ENCODE peak calls at places on chromosomes 13 and 19, in four cellular contexts. One of them, this sample, is unnamed.

GRCh38 chr13:95207769-95208366 is 93.4 kb downstream of the ABCC4 start:
- DNase-seq in neural progenitor cell: no peak
- DNase-seq in GM23338: no peak
- DNase-seq in fibroblast of lung: no peak
- DNase-seq in this sample: no peak

GRCh38 chr13:46352810-46353209 is 34.2 kb downstream of the RUBCNL start:
- DNase-seq in GM23338: no peak
- DNase-seq in fibroblast of lung: no peak
- DNase-seq in neural progenitor cell: no peak
- DNase-seq in this sample: no peak

GRCh38 chr13:23630349-23631093 is 60.3 kb downstream of the TNFRSF19 start:
- DNase-seq in neural progenitor cell: peak; percentile 61
- DNase-seq in GM23338: no peak
- DNase-seq in fibroblast of lung: peak; percentile 62
- DNase-seq in this sample: no peak

GRCh38 chr19:28840891-28841290 is 372.1 kb downstream of the UQCRFS1 start:
- DNase-seq in fibroblast of lung: no peak
- DNase-seq in neural progenitor cell: peak; percentile 19
- DNase-seq in GM23338: peak; percentile 51
- DNase-seq in this sample: no peak

GRCh38 chr19:51467864-51468544 is 9.8 kb upstream of the SIGLEC8 start:
- DNase-seq in fibroblast of lung: no peak
- DNase-seq in neural progenitor cell: no peak
- DNase-seq in GM23338: no peak
- DNase-seq in this sample: no peak

GRCh38 chr19:20197747-20198146 is 30.7 kb downstream of the ZNF486 start:
- DNase-seq in GM23338: no peak
- DNase-seq in fibroblast of lung: no peak
- DNase-seq in neural progenitor cell: no peak
- DNase-seq in this sample: no peak

GRCh38 chr13:80419416-80419815 is 78.5 kb upstream of the SPRY2 start:
- DNase-seq in GM23338: no peak
- DNase-seq in neural progenitor cell: no peak
- DNase-seq in fibroblast of lung: no peak
- DNase-seq in this sample: no peak

GRCh38 chr19:3080281-3080680 is 13.9 kb upstream of the GNA11 start:
- DNase-seq in fibroblast of lung: peak; percentile 74
- DNase-seq in GM23338: no peak
- DNase-seq in neural progenitor cell: no peak
- DNase-seq in this sample: no peak

GRCh38 chr13:66915596-66916185 is 314.4 kb downstream of the PCDH9 start:
- DNase-seq in GM23338: no peak
- DNase-seq in fibroblast of lung: peak; percentile 65
- DNase-seq in neural progenitor cell: no peak
- DNase-seq in this sample: no peak

DNA sequence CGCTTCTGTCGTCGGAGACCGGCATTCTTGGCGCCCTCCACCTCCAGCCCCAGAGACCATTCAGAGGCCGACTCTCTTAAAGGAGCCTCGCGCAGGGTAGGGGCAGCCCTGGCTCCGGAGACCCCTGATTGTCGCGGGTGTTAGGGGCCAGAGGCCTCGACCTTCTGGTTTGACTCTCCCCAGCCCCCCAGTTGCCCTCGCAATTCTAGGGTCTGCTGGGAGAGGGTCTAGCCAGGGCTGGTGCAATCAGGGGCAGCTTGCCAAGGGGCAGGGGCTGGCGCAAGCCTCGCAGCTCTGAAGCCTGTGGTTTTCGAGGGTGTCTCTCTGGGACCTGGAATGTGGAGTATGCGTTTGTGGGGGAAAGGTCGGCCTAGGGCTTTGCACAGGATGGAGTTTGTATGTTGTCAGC is 1.6 kb upstream of the SLC7A10 start:
- DNase-seq in neural progenitor cell: no peak
- DNase-seq in fibroblast of lung: peak; percentile 53
- DNase-seq in GM23338: peak; percentile 76
- DNase-seq in this sample: no peak
- TF ChIP-seq EZH2 in neural progenitor cell: no peak
- TF ChIP-seq EZH2 in fibroblast of lung: peak; percentile 63
- TF ChIP-seq EZH2 in GM23338: no peak
- TF ChIP-seq EZH2 in this sample: no peak

GRCh38 chr13:76871332-76871945 is 14.8 kb downstream of the KCTD12 start:
- DNase-seq in neural progenitor cell: no peak
- DNase-seq in fibroblast of lung: no peak
- DNase-seq in GM23338: no peak
- DNase-seq in this sample: no peak
- H3K4me2 ChIP-seq in neural progenitor cell: no peak overlapping the region
- H3K4me2 ChIP-seq in fibroblast of lung: no peak overlapping the region
- H3K4me2 ChIP-seq in GM23338: no peak overlapping the region
- H3K4me2 ChIP-seq in this sample: no peak overlapping the region

GRCh38 chr19:1252818-1253513 is 4.6 kb downstream of the MIDN start:
- DNase-seq in GM23338: no peak
- DNase-seq in neural progenitor cell: no peak
- DNase-seq in fibroblast of lung: peak; percentile 98
- DNase-seq in this sample: peak; percentile 88
- TF ChIP-seq CTCF in GM23338: no peak
- TF ChIP-seq CTCF in neural progenitor cell: no peak
- TF ChIP-seq CTCF in fibroblast of lung: peak; percentile 10
- TF ChIP-seq CTCF in this sample: no peak

DNA sequence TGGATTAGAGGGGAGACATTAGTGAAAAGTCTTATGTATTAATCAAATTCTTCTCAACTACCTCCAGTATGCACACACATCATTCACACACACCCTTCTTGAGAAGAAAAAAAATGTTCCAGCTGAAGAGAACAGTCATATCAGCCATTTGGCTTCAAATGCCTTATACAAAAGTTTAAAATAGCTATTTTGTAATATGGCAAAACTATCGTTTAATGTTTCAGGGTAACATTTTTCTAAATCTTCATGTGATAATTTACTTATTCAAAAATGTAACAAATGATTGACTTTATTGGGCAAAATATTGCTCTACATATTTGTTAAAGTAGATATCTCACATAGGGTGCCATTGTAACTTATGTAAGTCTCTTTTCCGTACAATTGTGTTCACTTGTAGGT is 13.5 kb downstream of the ZIC2 start:
- DNase-seq in fibroblast of lung: no peak
- DNase-seq in GM23338: no peak
- DNase-seq in neural progenitor cell: no peak
- DNase-seq in this sample: no peak
- TF ChIP-seq EZH2 in fibroblast of lung: no peak
- TF ChIP-seq EZH2 in GM23338: no peak
- TF ChIP-seq EZH2 in neural progenitor cell: no peak
- TF ChIP-seq EZH2 in this sample: no peak

DNA sequence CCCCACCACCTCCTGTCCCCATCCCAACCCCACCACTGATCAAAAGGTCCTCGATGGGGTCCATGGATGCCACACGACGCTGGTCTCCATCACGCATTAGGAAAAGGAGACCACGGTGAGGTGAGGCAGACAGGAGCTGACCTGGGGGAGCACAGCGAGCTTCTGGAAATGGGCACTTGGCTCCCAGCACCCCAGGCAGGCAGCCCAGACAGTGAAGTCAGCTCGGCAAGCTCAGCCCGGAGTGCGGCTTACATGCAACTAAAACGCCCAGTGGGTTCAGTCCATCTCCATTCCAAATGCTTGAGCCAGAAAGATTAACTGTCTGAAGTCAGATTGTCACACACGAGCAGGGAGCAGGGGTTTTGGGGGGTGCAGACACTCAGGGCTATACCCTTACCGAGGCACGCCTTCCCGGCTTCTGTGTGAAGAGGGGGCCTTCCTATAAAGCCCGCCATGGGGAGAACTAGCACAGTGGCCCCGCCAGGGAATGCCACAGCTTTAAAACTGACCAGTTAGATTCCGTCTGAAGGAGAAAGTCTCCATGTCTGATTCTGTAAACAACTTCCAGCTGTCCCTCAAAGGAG is 79.4 kb downstream of the SPACA7 start:
- DNase-seq in neural progenitor cell: no peak
- DNase-seq in GM23338: no peak
- DNase-seq in fibroblast of lung: no peak
- DNase-seq in this sample: no peak
- H3K4me2 ChIP-seq in neural progenitor cell: no peak overlapping the region
- H3K4me2 ChIP-seq in GM23338: no peak overlapping the region
- H3K4me2 ChIP-seq in fibroblast of lung: no peak overlapping the region
- H3K4me2 ChIP-seq in this sample: no peak overlapping the region

DNA sequence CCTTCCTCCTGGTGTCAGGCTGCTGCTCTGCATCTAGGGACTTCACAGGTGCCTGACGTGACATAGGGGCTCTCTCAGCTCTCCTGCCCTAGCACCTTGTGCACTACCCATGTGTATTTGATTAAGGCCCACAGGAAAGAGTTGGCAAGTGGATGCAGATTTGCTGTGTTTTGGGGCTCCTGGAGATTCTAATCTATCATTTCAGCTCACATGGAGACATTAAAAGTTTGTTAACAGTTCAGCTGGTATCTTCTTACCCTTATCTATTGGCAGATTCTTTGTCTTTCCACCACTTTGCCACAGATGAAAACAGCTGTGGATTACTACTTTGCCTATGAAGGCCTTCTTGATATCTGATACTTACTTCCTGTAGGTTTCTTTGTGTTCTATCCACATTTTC is 41.9 kb downstream of the WASF3 start:
- DNase-seq in neural progenitor cell: no peak
- DNase-seq in fibroblast of lung: no peak
- DNase-seq in GM23338: no peak
- DNase-seq in this sample: no peak
- TF ChIP-seq CTCF in neural progenitor cell: no peak
- TF ChIP-seq CTCF in fibroblast of lung: no peak
- TF ChIP-seq CTCF in GM23338: no peak
- TF ChIP-seq CTCF in this sample: no peak

GRCh38 chr19:9913237-9914000 is 22.9 kb downstream of the OLFM2 start:
- DNase-seq in fibroblast of lung: no peak
- DNase-seq in neural progenitor cell: peak; percentile 68
- DNase-seq in GM23338: no peak
- DNase-seq in this sample: no peak

GRCh38 chr19:9914001-9914314 is 22.4 kb downstream of the OLFM2 start:
- DNase-seq in GM23338: peak; percentile 61
- DNase-seq in neural progenitor cell: peak; percentile 48
- DNase-seq in fibroblast of lung: no peak
- DNase-seq in this sample: no peak

GRCh38 chr19:9911524-9911923 is 24.8 kb downstream of the OLFM2 start:
- DNase-seq in neural progenitor cell: no peak
- DNase-seq in fibroblast of lung: no peak
- DNase-seq in GM23338: no peak
- DNase-seq in this sample: no peak

GRCh38 chr19:9914315-9915207 is 21.8 kb downstream of the OLFM2 start:
- DNase-seq in GM23338: peak; percentile 92
- DNase-seq in fibroblast of lung: peak; percentile 77
- DNase-seq in neural progenitor cell: peak; percentile 93
- DNase-seq in this sample: peak; percentile 85

GRCh38 chr19:9912551-9913236 is 23.6 kb downstream of the OLFM2 start:
- DNase-seq in GM23338: no peak
- DNase-seq in fibroblast of lung: no peak
- DNase-seq in neural progenitor cell: no peak
- DNase-seq in this sample: no peak
- TF ChIP-seq EZH2 in GM23338: no peak
- TF ChIP-seq EZH2 in fibroblast of lung: peak; percentile 53
- TF ChIP-seq EZH2 in neural progenitor cell: peak; percentile 67
- TF ChIP-seq EZH2 in this sample: no peak

DNA sequence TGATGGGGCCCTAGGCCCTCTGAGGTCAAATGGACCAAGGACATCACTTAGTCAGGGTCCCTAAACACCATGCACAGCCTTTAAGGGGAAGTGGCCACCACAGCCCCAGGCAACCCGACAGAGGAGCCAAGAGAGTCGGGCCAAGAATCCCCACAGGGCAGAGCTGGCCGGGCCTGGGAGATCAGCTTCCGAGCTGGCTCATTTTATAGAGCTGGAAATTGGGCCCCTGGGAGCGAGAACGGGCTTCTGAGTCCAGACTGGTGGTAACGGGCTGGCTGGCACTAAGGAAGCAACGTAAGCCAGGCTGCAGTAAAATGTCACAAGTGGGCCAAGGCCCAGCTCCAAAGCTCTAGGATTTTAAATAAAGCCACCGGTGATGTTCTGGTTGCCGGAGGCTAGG is 51.1 kb downstream of the HSPH1 start:
- DNase-seq in fibroblast of lung: no peak
- DNase-seq in neural progenitor cell: no peak
- DNase-seq in GM23338: no peak
- DNase-seq in this sample: no peak
- H3K4me2 ChIP-seq in fibroblast of lung: no peak overlapping the region
- H3K4me2 ChIP-seq in neural progenitor cell: no peak overlapping the region
- H3K4me2 ChIP-seq in GM23338: no peak overlapping the region
- H3K4me2 ChIP-seq in this sample: no peak overlapping the region

GRCh38 chr13:108566413-108567170 is 62.8 kb upstream of the MYO16 start:
- DNase-seq in fibroblast of lung: no peak
- DNase-seq in GM23338: no peak
- DNase-seq in neural progenitor cell: no peak
- DNase-seq in this sample: no peak

GRCh38 chr13:108560092-108560491 is 69.3 kb upstream of the MYO16 start:
- DNase-seq in fibroblast of lung: no peak
- DNase-seq in GM23338: no peak
- DNase-seq in neural progenitor cell: no peak
- DNase-seq in this sample: no peak

GRCh38 chr13:108558489-108558888 is 70.9 kb upstream of the MYO16 start:
- DNase-seq in GM23338: no peak
- DNase-seq in fibroblast of lung: no peak
- DNase-seq in neural progenitor cell: no peak
- DNase-seq in this sample: no peak

DNA sequence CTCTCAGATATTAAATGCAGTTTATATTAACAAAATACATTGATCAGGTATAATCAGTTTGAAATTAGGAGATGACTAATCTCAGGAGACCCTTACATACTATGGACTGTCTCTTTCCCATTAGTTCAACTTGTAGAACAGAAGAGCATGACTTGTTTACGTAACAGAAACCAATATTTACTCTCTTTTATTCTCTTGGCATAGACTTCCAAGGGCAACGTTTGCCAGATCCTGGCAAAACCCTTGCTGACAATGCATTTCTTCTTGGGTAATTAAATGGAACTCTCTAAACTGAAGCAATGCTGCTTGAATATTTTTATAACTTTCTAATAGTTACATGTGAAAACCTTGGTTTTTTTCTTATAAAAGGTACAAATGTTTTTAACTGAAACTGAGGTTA is 68.3 kb upstream of the MYO16 start:
- DNase-seq in GM23338: no peak
- DNase-seq in fibroblast of lung: no peak
- DNase-seq in neural progenitor cell: no peak
- DNase-seq in this sample: no peak
- TF ChIP-seq CTCF in GM23338: no peak
- TF ChIP-seq CTCF in fibroblast of lung: no peak
- TF ChIP-seq CTCF in neural progenitor cell: no peak
- TF ChIP-seq CTCF in this sample: no peak